ENCODE peak calls at places on chromosomes 6 and 20, in ten cellular contexts. One of them, this sample, is unnamed.

GRCh38 chr6:110414669-110415296 is 592 bp downstream of the DDO start:
- DNase-seq in H9: no peak
- DNase-seq in astrocyte of the cerebellum: no peak
- DNase-seq in endothelial cell: no peak
- DNase-seq in osteoblast: no peak
- DNase-seq in PC-3: no peak
- DNase-seq in A549: no peak
- DNase-seq in bronchial epithelial cell: no peak
- DNase-seq in Calu3: no peak
- DNase-seq in neural crest cell: no peak
- DNase-seq in this sample: no peak

GRCh38 chr6:38266921-38267354 is 372.8 kb downstream of the BTBD9 start:
- DNase-seq in H9: no peak
- DNase-seq in astrocyte of the cerebellum: no peak
- DNase-seq in endothelial cell: no peak
- DNase-seq in osteoblast: no peak
- DNase-seq in PC-3: peak
- DNase-seq in A549: no peak
- DNase-seq in bronchial epithelial cell: no peak
- DNase-seq in Calu3: no peak
- DNase-seq in neural crest cell: no peak
- DNase-seq in this sample: no peak

GRCh38 chr20:58716476-58717277 is 24.1 kb downstream of the NPEPL1 start:
- DNase-seq in H9: peak
- DNase-seq in astrocyte of the cerebellum: no peak
- DNase-seq in endothelial cell: peak
- DNase-seq in osteoblast: peak
- DNase-seq in PC-3: no peak
- DNase-seq in A549: no peak
- DNase-seq in bronchial epithelial cell: no peak
- DNase-seq in Calu3: no peak
- DNase-seq in neural crest cell: peak
- DNase-seq in this sample: peak

GRCh38 chr20:22339091-22339881 is 245.1 kb downstream of the FOXA2 start:
- DNase-seq in H9: no peak
- DNase-seq in astrocyte of the cerebellum: peak
- DNase-seq in endothelial cell: peak
- DNase-seq in osteoblast: no peak
- DNase-seq in PC-3: peak
- DNase-seq in A549: peak
- DNase-seq in bronchial epithelial cell: peak
- DNase-seq in Calu3: peak
- DNase-seq in neural crest cell: peak
- DNase-seq in this sample: no peak

GRCh38 chr20:48350291-48350988 is 477.4 kb downstream of the PREX1 start:
- DNase-seq in H9: peak
- DNase-seq in astrocyte of the cerebellum: no peak
- DNase-seq in endothelial cell: peak
- DNase-seq in osteoblast: peak
- DNase-seq in PC-3: no peak
- DNase-seq in A549: peak
- DNase-seq in bronchial epithelial cell: no peak
- DNase-seq in Calu3: no peak
- DNase-seq in neural crest cell: no peak
- DNase-seq in this sample: no peak

GRCh38 chr6:163529605-163530004 is 115.1 kb downstream of the QKI start:
- DNase-seq in H9: no peak
- DNase-seq in astrocyte of the cerebellum: peak
- DNase-seq in endothelial cell: no peak
- DNase-seq in osteoblast: peak
- DNase-seq in PC-3: peak
- DNase-seq in A549: peak
- DNase-seq in bronchial epithelial cell: peak
- DNase-seq in Calu3: no peak
- DNase-seq in neural crest cell: no peak
- DNase-seq in this sample: no peak

GRCh38 chr6:142746524-142746923 is 198.5 kb downstream of the HIVEP2 start:
- DNase-seq in H9: peak
- DNase-seq in astrocyte of the cerebellum: no peak
- DNase-seq in endothelial cell: peak
- DNase-seq in osteoblast: no peak
- DNase-seq in PC-3: peak
- DNase-seq in A549: peak
- DNase-seq in bronchial epithelial cell: no peak
- DNase-seq in Calu3: no peak
- DNase-seq in neural crest cell: no peak
- DNase-seq in this sample: no peak

GRCh38 chr20:1287306-1287705 is 21.2 kb downstream of the SNPH start:
- DNase-seq in H9: no peak
- DNase-seq in astrocyte of the cerebellum: no peak
- DNase-seq in endothelial cell: no peak
- DNase-seq in osteoblast: no peak
- DNase-seq in PC-3: no peak
- DNase-seq in A549: no peak
- DNase-seq in bronchial epithelial cell: no peak
- DNase-seq in Calu3: no peak
- DNase-seq in neural crest cell: no peak
- DNase-seq in this sample: no peak

GRCh38 chr6:88177961-88178464 is 11.9 kb upstream of the CNR1 start:
- DNase-seq in H9: no peak
- DNase-seq in astrocyte of the cerebellum: no peak
- DNase-seq in endothelial cell: no peak
- DNase-seq in osteoblast: peak
- DNase-seq in PC-3: no peak
- DNase-seq in A549: peak
- DNase-seq in bronchial epithelial cell: peak
- DNase-seq in Calu3: no peak
- DNase-seq in neural crest cell: no peak
- DNase-seq in this sample: no peak

GRCh38 chr6:137181876-137182653 is 8.6 kb upstream of the IL22RA2 start:
- DNase-seq in H9: no peak
- DNase-seq in astrocyte of the cerebellum: no peak
- DNase-seq in endothelial cell: no peak
- DNase-seq in osteoblast: no peak
- DNase-seq in PC-3: no peak
- DNase-seq in A549: no peak
- DNase-seq in bronchial epithelial cell: no peak
- DNase-seq in Calu3: no peak
- DNase-seq in neural crest cell: no peak
- DNase-seq in this sample: no peak

GRCh38 chr20:2122921-2123320 is 21.3 kb downstream of the STK35 start:
- DNase-seq in H9: no peak
- DNase-seq in astrocyte of the cerebellum: no peak
- DNase-seq in endothelial cell: no peak
- DNase-seq in osteoblast: no peak
- DNase-seq in PC-3: no peak
- DNase-seq in A549: no peak
- DNase-seq in bronchial epithelial cell: no peak
- DNase-seq in Calu3: no peak
- DNase-seq in neural crest cell: no peak
- DNase-seq in this sample: no peak

GRCh38 chr6:118252474-118252873 is 295.6 kb upstream of the PLN start:
- DNase-seq in H9: no peak
- DNase-seq in astrocyte of the cerebellum: no peak
- DNase-seq in endothelial cell: no peak
- DNase-seq in osteoblast: no peak
- DNase-seq in PC-3: no peak
- DNase-seq in A549: no peak
- DNase-seq in bronchial epithelial cell: no peak
- DNase-seq in Calu3: no peak
- DNase-seq in neural crest cell: no peak
- DNase-seq in this sample: no peak

GRCh38 chr6:44120692-44121443 is 6.4 kb downstream of the MRPL14 start:
- DNase-seq in H9: no peak
- DNase-seq in astrocyte of the cerebellum: no peak
- DNase-seq in endothelial cell: no peak
- DNase-seq in osteoblast: no peak
- DNase-seq in PC-3: no peak
- DNase-seq in A549: no peak
- DNase-seq in bronchial epithelial cell: no peak
- DNase-seq in Calu3: no peak
- DNase-seq in neural crest cell: no peak
- DNase-seq in this sample: no peak

GRCh38 chr6:149964243-149965190 is 774 bp downstream of the ULBP1 start:
- DNase-seq in H9: peak
- DNase-seq in astrocyte of the cerebellum: no peak
- DNase-seq in endothelial cell: peak
- DNase-seq in osteoblast: peak
- DNase-seq in PC-3: no peak
- DNase-seq in A549: no peak
- DNase-seq in bronchial epithelial cell: no peak
- DNase-seq in Calu3: no peak
- DNase-seq in neural crest cell: no peak
- DNase-seq in this sample: no peak

GRCh38 chr6:137661601-137662000 is 167.4 kb upstream of the OLIG3 start:
- DNase-seq in H9: peak
- DNase-seq in astrocyte of the cerebellum: no peak
- DNase-seq in endothelial cell: peak
- DNase-seq in osteoblast: no peak
- DNase-seq in PC-3: peak
- DNase-seq in A549: peak
- DNase-seq in bronchial epithelial cell: peak
- DNase-seq in Calu3: peak
- DNase-seq in neural crest cell: no peak
- DNase-seq in this sample: no peak

GRCh38 chr20:23161968-23162696 is 76.0 kb upstream of the CD93 start:
- DNase-seq in H9: peak
- DNase-seq in astrocyte of the cerebellum: peak
- DNase-seq in endothelial cell: no peak
- DNase-seq in osteoblast: no peak
- DNase-seq in PC-3: peak
- DNase-seq in A549: peak
- DNase-seq in bronchial epithelial cell: peak
- DNase-seq in Calu3: peak
- DNase-seq in neural crest cell: no peak
- DNase-seq in this sample: no peak

GRCh38 chr6:119310486-119311036 is 39.0 kb downstream of the MAN1A1 start:
- DNase-seq in H9: no peak
- DNase-seq in astrocyte of the cerebellum: no peak
- DNase-seq in endothelial cell: no peak
- DNase-seq in osteoblast: no peak
- DNase-seq in PC-3: peak
- DNase-seq in A549: no peak
- DNase-seq in bronchial epithelial cell: peak
- DNase-seq in Calu3: no peak
- DNase-seq in neural crest cell: no peak
- DNase-seq in this sample: no peak

GRCh38 chr20:44033344-44033743 is 118.7 kb downstream of the TOX2 start:
- DNase-seq in H9: no peak
- DNase-seq in astrocyte of the cerebellum: no peak
- DNase-seq in endothelial cell: no peak
- DNase-seq in osteoblast: no peak
- DNase-seq in PC-3: no peak
- DNase-seq in A549: no peak
- DNase-seq in bronchial epithelial cell: no peak
- DNase-seq in Calu3: no peak
- DNase-seq in neural crest cell: no peak
- DNase-seq in this sample: no peak

GRCh38 chr6:95648636-95649035 is 71.3 kb downstream of the MANEA start:
- DNase-seq in H9: no peak
- DNase-seq in astrocyte of the cerebellum: no peak
- DNase-seq in endothelial cell: peak
- DNase-seq in osteoblast: no peak
- DNase-seq in PC-3: no peak
- DNase-seq in A549: no peak
- DNase-seq in bronchial epithelial cell: peak
- DNase-seq in Calu3: peak
- DNase-seq in neural crest cell: no peak
- DNase-seq in this sample: no peak
- TF ChIP-seq CTCF in H9: peak
- TF ChIP-seq CTCF in astrocyte of the cerebellum: no peak
- TF ChIP-seq CTCF in endothelial cell: no peak
- TF ChIP-seq CTCF in osteoblast: no peak
- TF ChIP-seq CTCF in PC-3: no peak
- TF ChIP-seq CTCF in A549: no peak
- TF ChIP-seq CTCF in bronchial epithelial cell: no peak
- TF ChIP-seq CTCF in Calu3: no peak
- TF ChIP-seq CTCF in neural crest cell: no peak
- TF ChIP-seq CTCF in this sample: no peak

GRCh38 chr6:153138930-153139329 is 7.8 kb upstream of the RGS17 start:
- DNase-seq in H9: no peak
- DNase-seq in astrocyte of the cerebellum: no peak
- DNase-seq in endothelial cell: no peak
- DNase-seq in osteoblast: no peak
- DNase-seq in PC-3: no peak
- DNase-seq in A549: no peak
- DNase-seq in bronchial epithelial cell: no peak
- DNase-seq in Calu3: no peak
- DNase-seq in neural crest cell: no peak
- DNase-seq in this sample: no peak
- TF ChIP-seq CTCF in H9: no peak
- TF ChIP-seq CTCF in astrocyte of the cerebellum: no peak
- TF ChIP-seq CTCF in endothelial cell: no peak
- TF ChIP-seq CTCF in osteoblast: no peak
- TF ChIP-seq CTCF in PC-3: no peak
- TF ChIP-seq CTCF in A549: no peak
- TF ChIP-seq CTCF in bronchial epithelial cell: no peak
- TF ChIP-seq CTCF in Calu3: no peak
- TF ChIP-seq CTCF in neural crest cell: no peak
- TF ChIP-seq CTCF in this sample: no peak

DNA sequence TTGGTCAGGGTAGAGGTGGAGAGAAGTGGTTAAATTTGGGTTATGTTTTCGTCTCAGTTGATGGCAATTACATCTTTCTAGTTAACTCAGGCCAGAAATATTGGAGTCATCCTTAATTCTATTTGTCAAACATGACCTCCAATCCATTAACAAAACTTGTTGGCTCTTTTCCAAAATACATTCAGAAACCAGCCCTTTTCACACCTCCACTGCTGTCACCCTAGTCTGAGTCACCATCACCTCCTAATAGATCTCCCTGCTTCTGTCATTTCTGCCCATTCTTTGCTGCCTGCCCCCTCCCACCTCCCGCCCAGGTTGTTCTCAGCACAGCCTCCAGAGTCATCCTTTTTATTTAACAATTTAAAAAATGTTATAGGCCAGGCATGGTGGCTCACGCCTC is 3.0 kb upstream of the ABCF1 start:
- DNase-seq in H9: no peak
- DNase-seq in astrocyte of the cerebellum: no peak
- DNase-seq in endothelial cell: no peak
- DNase-seq in osteoblast: no peak
- DNase-seq in PC-3: no peak
- DNase-seq in A549: no peak
- DNase-seq in bronchial epithelial cell: no peak
- DNase-seq in Calu3: peak
- DNase-seq in neural crest cell: no peak
- DNase-seq in this sample: no peak
- TF ChIP-seq CTCF in H9: no peak
- TF ChIP-seq CTCF in astrocyte of the cerebellum: no peak
- TF ChIP-seq CTCF in endothelial cell: no peak
- TF ChIP-seq CTCF in osteoblast: no peak
- TF ChIP-seq CTCF in PC-3: no peak
- TF ChIP-seq CTCF in A549: no peak
- TF ChIP-seq CTCF in bronchial epithelial cell: no peak
- TF ChIP-seq CTCF in Calu3: no peak
- TF ChIP-seq CTCF in neural crest cell: no peak
- TF ChIP-seq CTCF in this sample: no peak

DNA sequence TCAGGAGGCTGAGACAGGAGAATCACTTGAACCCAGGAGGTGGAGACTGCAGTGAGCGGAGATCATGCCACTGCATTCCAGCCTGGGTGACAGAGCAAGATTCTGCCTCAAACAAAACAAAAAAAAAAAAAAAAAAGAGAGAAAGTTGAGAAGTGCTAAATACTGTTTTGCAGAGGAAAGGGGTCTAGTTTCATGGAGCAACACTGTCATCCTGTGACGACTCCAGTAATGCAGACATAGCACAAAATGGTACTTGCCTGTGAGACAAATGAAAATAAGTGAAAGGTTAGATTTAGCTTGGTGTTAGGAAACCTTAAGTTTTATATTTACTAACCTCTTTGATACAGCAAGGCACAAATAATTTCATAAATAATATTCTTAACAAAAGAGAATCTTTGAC is 29.7 kb downstream of the CEP162 start:
- DNase-seq in H9: no peak
- DNase-seq in astrocyte of the cerebellum: no peak
- DNase-seq in endothelial cell: no peak
- DNase-seq in osteoblast: no peak
- DNase-seq in PC-3: no peak
- DNase-seq in A549: no peak
- DNase-seq in bronchial epithelial cell: no peak
- DNase-seq in Calu3: no peak
- DNase-seq in neural crest cell: no peak
- DNase-seq in this sample: no peak
- TF ChIP-seq CTCF in H9: peak
- TF ChIP-seq CTCF in astrocyte of the cerebellum: no peak
- TF ChIP-seq CTCF in endothelial cell: no peak
- TF ChIP-seq CTCF in osteoblast: no peak
- TF ChIP-seq CTCF in PC-3: no peak
- TF ChIP-seq CTCF in A549: no peak
- TF ChIP-seq CTCF in bronchial epithelial cell: no peak
- TF ChIP-seq CTCF in Calu3: no peak
- TF ChIP-seq CTCF in neural crest cell: no peak
- TF ChIP-seq CTCF in this sample: no peak

This sample was measured in natural killer cell.